ENCODE peak calls at places on chromosomes 11 and 22, in four cellular contexts. L is fibroblast of lung, P is B cell, E is amniotic epithelial cell. F is an unnamed sample.

GRCh38 chr11:17294033-17294432 is 17.5 kb downstream of the NUCB2 start:
- DNase-seq in L (no peak), P (no peak), E (no peak), F (no peak)

GRCh38 chr11:104934594-104934993 is 33.8 kb downstream of the CASP4 start:
- DNase-seq in L (no peak), P (no peak), E (no peak), F (no peak)

GRCh38 chr11:76270387-76270786 is 64.1 kb upstream of the WNT11 start:
- DNase-seq in L (peak; percentile 13), P (no peak), E (no peak), F (no peak)

GRCh38 chr11:77019976-77020591 is 14.1 kb upstream of the B3GNT6 start:
- DNase-seq in L (peak; percentile 16), P (no peak), E (peak; percentile 28), F (no peak)

GRCh38 chr11:17386331-17387084 is 2.0 kb downstream of the KCNJ11 start:
- DNase-seq in L (peak; percentile 26), P (peak; percentile 38), E (peak; percentile 31), F (no peak)

GRCh38 chr11:119309953-119310681 is 6.8 kb downstream of the MCAM start:
- DNase-seq in L (no peak), P (no peak), E (no peak), F (no peak)

GRCh38 chr11:109123811-109124787 is 297.9 kb upstream of the C11orf87 start:
- DNase-seq in L (no peak), P (no peak), E (peak; percentile 28), F (peak; percentile 20)

GRCh38 chr11:2519879-2520735 is 75.3 kb downstream of the KCNQ1 start:
- DNase-seq in L (no peak), P (peak; percentile 36), E (no peak), F (no peak)

GRCh38 chr22:47162865-47163264 is 400.4 kb downstream of the TBC1D22A start:
- DNase-seq in L (no peak), P (no peak), E (no peak), F (no peak)

GRCh38 chr11:27934830-27935145 is 173.2 kb downstream of the KIF18A start:
- DNase-seq in L (peak; percentile 90), P (no peak), E (peak; percentile 98), F (peak; percentile 88)

GRCh38 chr11:69211540-69212120 is 55.9 kb downstream of the SMIM38 start:
- DNase-seq in L (no peak), P (peak; percentile 14), E (no peak), F (no peak)

GRCh38 chr11:96341237-96342130 is 1.5 kb downstream of the MAML2 start:
- DNase-seq in L (peak; percentile 70), P (peak; percentile 64), E (peak; percentile 55), F (no peak)

GRCh38 chr11:19187880-19188279 is 13.9 kb downstream of the CSRP3 start:
- DNase-seq in L (no peak), P (no peak), E (no peak), F (no peak)

GRCh38 chr11:33598426-33599069 is 102.1 kb downstream of the C11orf91 start:
- DNase-seq in L (no peak), P (no peak), E (no peak), F (no peak)

GRCh38 chr22:19014886-19015285 is 78.8 kb upstream of the PRODH start:
- DNase-seq in L (no peak), P (no peak), E (no peak), F (no peak)

GRCh38 chr11:104907521-104908185 is 9.4 kb upstream of the CASP12 start:
- DNase-seq in L (peak; percentile 85), P (no peak), E (no peak), F (no peak)

GRCh38 chr22:37145415-37146385 is 4.0 kb downstream of the IL2RB start:
- DNase-seq in L (no peak), P (no peak), E (no peak), F (no peak)

GRCh38 chr11:118634435-118635236 is 27.2 kb downstream of the PHLDB1 start:
- DNase-seq in L (peak; percentile 78), P (no peak), E (peak; percentile 58), F (no peak)

F was measured in GM04504.